ENCODE peak calls at places on chromosome 19, in eight cellular contexts. Q is GM23248, O is WERI-Rb-1, F is right atrium auricular region, N is GM12878, P is colonic mucosa, L is mammary epithelial cell, B is uterus. K is an unnamed sample.

GRCh38 chr19:10086032-10086903 is at the start of gene SHFL:
- DNase-seq in Q (peak; percentile 83), O (peak; percentile 24), F (peak; percentile 61), N (no peak), P (peak; percentile 86), L (peak; percentile 52), B (peak; percentile 82), K (peak; percentile 70)

GRCh38 chr19:15317392-15318011 is 14.8 kb downstream of the BRD4 start:
- DNase-seq in Q (peak; percentile 39), O (no peak), F (no peak), N (no peak), P (no peak), L (no peak), B (no peak), K (no peak)

GRCh38 chr19:3028305-3029069 is 593 bp downstream of the TLE2 start:
- DNase-seq in Q (no peak), O (no peak), F (no peak), N (no peak), P (peak; percentile 39), L (no peak), B (no peak), K (no peak)

GRCh38 chr19:44757735-44758505 is 9.4 kb downstream of the BCL3 start:
- DNase-seq in Q (no peak), O (no peak), F (peak; percentile 82), N (no peak), P (no peak), L (no peak), B (peak; percentile 81), K (peak; percentile 69)

GRCh38 chr19:10884273-10884672 is 12.9 kb downstream of the CARM1 start:
- DNase-seq in Q (peak; percentile 87), O (no peak), F (no peak), N (no peak), P (no peak), L (no peak), B (peak; percentile 45), K (no peak)

GRCh38 chr19:15194938-15195337 is 5.9 kb downstream of the NOTCH3 start:
- DNase-seq in Q (peak; percentile 94), O (no peak), F (no peak), N (no peak), P (no peak), L (peak; percentile 44), B (no peak), K (no peak)

GRCh38 chr19:23762884-23763711 is 4.4 kb upstream of the ZNF681 start:
- DNase-seq in Q (peak; percentile 56), O (no peak), F (peak; percentile 85), N (peak; percentile 32), P (peak; percentile 96), L (peak; percentile 67), B (peak; percentile 86), K (peak; percentile 91)

GRCh38 chr19:18469245-18470107 is 31.5 kb upstream of the ISYNA1 start:
- DNase-seq in Q (peak; percentile 76), O (peak; percentile 69), F (peak; percentile 76), N (no peak), P (peak; percentile 73), L (no peak), B (peak; percentile 67), K (peak; percentile 61)

GRCh38 chr19:6210721-6211600 is 68.8 kb downstream of the MLLT1 start:
- DNase-seq in Q (no peak), O (no peak), F (no peak), N (no peak), P (no peak), L (no peak), B (no peak), K (no peak)

DNA sequence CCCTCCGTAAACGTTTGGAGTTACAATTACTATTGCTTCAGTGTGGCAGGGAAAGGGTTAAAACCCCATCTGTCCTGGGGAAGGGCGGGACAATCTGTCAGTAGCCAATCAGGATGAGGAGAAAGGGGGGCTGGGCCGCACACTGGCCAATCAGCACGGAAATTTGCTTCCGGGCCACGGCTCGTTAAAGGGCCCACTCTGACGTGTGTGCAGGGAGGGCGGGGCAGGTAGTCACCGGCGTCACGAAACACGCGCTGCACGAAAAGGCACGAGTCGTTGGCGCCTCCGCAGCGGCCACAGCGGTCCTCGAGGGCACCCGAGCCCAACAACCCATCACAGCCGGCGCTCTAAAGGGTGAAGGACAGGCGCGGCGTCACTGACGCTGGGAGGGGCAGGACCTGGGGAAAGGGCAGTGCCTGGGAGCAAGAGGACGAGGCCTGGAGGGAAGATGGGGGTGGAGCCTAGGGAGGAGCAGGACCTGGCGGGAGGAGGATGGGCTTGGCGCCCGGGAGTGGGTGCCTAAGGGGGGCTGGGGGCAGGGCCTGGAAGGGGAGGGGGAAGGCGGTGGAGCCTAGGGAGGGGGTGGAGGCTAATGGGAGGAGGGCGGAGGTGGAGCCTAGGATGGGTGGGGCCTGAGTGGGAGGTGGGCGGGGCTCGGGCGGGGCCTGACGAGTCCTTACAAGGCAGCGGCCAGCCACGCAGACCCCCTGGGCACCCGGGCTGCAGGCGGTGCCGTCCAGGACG is 4.9 kb downstream of the ADAMTSL5 start:
- DNase-seq in Q (peak; percentile 98), O (peak; percentile 97), F (peak; percentile 96), N (peak; percentile 32), P (peak; percentile 90), L (peak; percentile 89), B (peak; percentile 93), K (peak; percentile 91)
- H3K27ac ChIP-seq in Q (peak overlapping the region; percentile 64), O (peak overlapping the region; percentile 89), F (peak overlapping the region; percentile 92), N (no peak overlapping the region), P (peak overlapping the region; percentile 69), L (no peak overlapping the region), B (peak overlapping the region; percentile 89), K (peak overlapping the region; percentile 68)

DNA sequence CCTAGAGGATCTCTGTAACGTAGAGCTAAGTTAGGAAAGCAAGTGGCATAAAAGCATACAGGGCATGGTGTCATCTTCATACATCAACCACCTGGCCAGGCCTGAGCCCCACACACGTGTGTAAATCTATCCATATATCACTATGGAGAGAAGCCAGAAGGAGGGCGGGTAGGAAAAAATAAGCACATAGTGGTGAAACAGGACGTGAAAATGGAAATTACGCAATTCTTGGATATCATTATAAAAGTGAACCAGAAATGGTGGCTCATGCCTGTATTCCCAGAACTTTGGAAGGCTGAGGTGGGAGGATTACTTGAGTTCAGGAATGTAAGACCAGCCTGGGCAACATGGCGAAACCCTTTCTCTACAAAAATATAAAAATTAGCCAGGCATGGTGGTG is 43.4 kb downstream of the PDCD5 start:
- DNase-seq in Q (no peak), O (no peak), F (no peak), N (no peak), P (no peak), L (no peak), B (no peak), K (no peak)
- H3K36me3 ChIP-seq in Q (peaks cover 7% of the 10 kb centered on the region), O (peaks cover 4% of the 10 kb centered on the region), F (peaks cover 60% of the 10 kb centered on the region), N (peaks cover 13% of the 10 kb centered on the region), P (no peaks in the 10 kb centered on the region), L (peaks cover 20% of the 10 kb centered on the region), B (no peaks in the 10 kb centered on the region), K (peaks cover 8% of the 10 kb centered on the region)

DNA sequence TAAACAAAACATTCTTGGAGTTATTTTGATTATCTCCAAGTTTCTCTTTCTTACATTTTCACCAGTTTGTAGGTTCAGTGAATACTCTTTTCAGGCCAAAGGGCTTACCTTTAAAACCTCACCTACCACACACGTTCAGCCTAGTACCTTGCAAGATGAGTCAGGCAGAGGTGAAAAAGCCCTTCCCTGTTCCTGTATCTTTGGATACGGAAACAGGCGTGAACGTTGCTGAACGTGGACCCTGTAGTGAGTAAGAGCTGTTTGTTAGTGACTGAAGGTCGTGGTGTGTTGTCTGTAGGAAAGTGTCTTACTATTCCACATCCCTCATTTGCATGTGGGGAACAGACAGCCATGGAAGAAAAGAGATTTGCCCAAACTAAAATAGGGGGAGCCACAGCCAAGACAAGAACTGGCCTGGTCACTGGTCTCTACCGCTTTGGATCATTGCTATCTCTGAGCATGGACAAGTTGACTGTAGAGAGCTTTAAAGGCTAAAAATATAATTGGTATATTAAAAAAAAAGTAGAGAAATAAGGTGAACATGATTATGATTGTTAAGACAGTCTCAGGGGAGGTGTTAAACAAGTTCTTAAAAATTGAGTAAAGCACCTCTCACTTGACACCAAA is 3.5 kb downstream of the CEBPG start:
- DNase-seq in Q (no peak), O (no peak), F (no peak), N (no peak), P (peak; percentile 67), L (peak; percentile 89), B (no peak), K (no peak)
- H3K27ac ChIP-seq in Q (peak overlapping the region; percentile 97), O (no peak overlapping the region), F (peak overlapping the region; percentile 58), N (no peak overlapping the region), P (peak overlapping the region; percentile 80), L (peak overlapping the region; percentile 96), B (peak overlapping the region; percentile 100), K (peak overlapping the region; percentile 60)

DNA sequence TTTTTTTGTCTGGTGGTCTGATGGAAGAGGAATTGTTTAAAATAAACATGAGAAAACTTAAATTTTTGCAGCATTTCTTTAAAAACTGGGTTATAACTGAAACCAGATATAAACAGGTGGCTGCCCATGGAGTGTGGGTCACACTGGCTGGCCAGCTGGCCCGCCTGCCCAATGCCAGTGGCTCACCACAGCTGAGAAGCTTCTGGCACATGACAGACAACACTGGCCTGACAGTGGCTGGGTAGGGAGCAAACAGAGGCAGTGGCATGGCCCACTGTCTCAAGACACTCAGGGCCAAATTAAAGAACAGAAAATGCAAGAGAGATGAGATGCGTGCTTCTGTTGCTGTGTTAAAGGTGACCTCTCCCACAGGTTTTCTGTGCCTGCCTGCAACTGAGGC is 3.1 kb upstream of the SLC35E1 start:
- DNase-seq in Q (no peak), O (no peak), F (no peak), N (no peak), P (no peak), L (no peak), B (no peak), K (no peak)
- H3K36me3 ChIP-seq in Q (no peaks in the 10 kb centered on the region), O (peaks cover 54% of the 10 kb centered on the region), F (peaks cover 39% of the 10 kb centered on the region), N (peaks cover 33% of the 10 kb centered on the region), P (peaks cover 7% of the 10 kb centered on the region), L (peaks cover 14% of the 10 kb centered on the region), B (no peaks in the 10 kb centered on the region), K (peaks cover 31% of the 10 kb centered on the region)

GRCh38 chr19:36962346-36962745 is 46.2 kb downstream of the ZNF568 start:
- DNase-seq in Q (no peak), O (no peak), F (no peak), N (no peak), P (no peak), L (no peak), B (no peak), K (no peak)

DNA sequence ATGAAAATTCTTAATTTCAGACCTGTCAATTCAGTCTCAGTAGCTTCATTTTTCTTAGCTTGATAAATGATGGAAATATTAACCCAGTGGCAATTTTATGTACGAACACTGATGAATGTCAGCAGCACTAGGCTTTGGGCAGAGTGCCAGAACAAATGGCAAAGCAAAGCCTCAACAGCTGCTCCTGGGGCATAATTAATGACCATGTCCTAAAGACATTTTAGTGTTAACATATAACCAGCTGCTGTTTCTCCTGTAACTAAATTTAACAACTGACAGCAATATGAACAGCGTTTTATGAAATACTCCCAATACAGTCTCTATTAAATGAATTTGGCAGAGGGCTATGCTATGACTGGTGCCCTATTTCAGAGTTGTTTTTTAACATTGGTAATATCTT is 47.1 kb downstream of the ZNF568 start:
- DNase-seq in Q (no peak), O (no peak), F (no peak), N (no peak), P (no peak), L (no peak), B (no peak), K (no peak)
- H3K27ac ChIP-seq in Q (no peak overlapping the region), O (no peak overlapping the region), F (no peak overlapping the region), N (no peak overlapping the region), P (no peak overlapping the region), L (no peak overlapping the region), B (no peak overlapping the region), K (no peak overlapping the region)

DNA sequence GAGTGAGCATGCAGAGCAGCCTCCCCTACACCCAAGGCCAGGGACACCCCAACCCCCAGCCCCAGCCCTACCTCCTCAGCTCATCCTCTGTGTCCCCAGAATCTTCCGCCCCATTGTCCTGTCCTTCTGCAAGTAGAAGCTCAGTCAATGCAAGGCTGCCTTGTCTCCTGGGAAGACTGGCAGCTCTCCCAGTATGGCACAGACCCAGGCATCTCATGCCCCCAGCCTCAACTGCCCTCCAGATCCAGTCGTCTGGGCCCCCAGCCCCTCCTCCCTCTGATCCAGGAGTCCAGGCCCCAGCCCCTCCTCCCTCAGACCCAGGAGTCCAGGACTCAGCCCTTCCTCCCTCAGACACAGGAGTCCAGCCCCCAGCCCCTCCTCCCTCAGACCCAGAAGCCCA is 13.0 kb downstream of the ZNF575 start:
- DNase-seq in Q (no peak), O (no peak), F (no peak), N (no peak), P (no peak), L (no peak), B (no peak), K (no peak)
- H3K36me3 ChIP-seq in Q (peaks cover 4% of the 10 kb centered on the region), O (peaks cover 59% of the 10 kb centered on the region), F (peaks cover 47% of the 10 kb centered on the region), N (peaks cover 13% of the 10 kb centered on the region), P (no peaks in the 10 kb centered on the region), L (peaks cover 6% of the 10 kb centered on the region), B (no peaks in the 10 kb centered on the region), K (peaks cover 37% of the 10 kb centered on the region)